ENCODE peak calls at places on chromosomes 7 and 10, in nine cellular contexts. D, S, Y, K, C, O, M, A and Q are unnamed samples. For H3K9me3, the result is how much of the 10 kb centered on the place peaks cover.

GRCh38 chr7:116534790-116535189 is 10.0 kb downstream of the CAV1 start:
- DNase-seq in D (no peak), S (no peak), Y (no peak), K (no peak), C (no peak), O (no peak), M (no peak), A (peak), Q (no peak)

GRCh38 chr10:122546242-122546641 is 14.3 kb upstream of the DMBT1 start:
- DNase-seq in D (no peak), S (no peak), Y (no peak), K (no peak), C (no peak), O (no peak), M (no peak), A (no peak), Q (no peak)

GRCh38 chr10:124065382-124066155 is 27.8 kb downstream of the CHST15 start:
- DNase-seq in D (no peak), S (peak), Y (peak), K (no peak), C (no peak), O (no peak), M (no peak), A (no peak), Q (no peak)

GRCh38 chr10:84903320-84903719 is 574.9 kb downstream of the CCSER2 start:
- DNase-seq in D (no peak), S (no peak), Y (no peak), K (no peak), C (no peak), O (no peak), M (no peak), A (no peak), Q (no peak)

GRCh38 chr7:105769951-105770628 is 106.3 kb downstream of the ATXN7L1 start:
- DNase-seq in D (peak), S (no peak), Y (peak), K (no peak), C (no peak), O (peak), M (no peak), A (peak), Q (no peak)

GRCh38 chr7:81499262-81500116 is 270.4 kb downstream of the HGF start:
- DNase-seq in D (peak), S (no peak), Y (peak), K (no peak), C (no peak), O (peak), M (no peak), A (peak), Q (no peak)

GRCh38 chr10:53123311-53123710 is 350.7 kb upstream of the MBL2 start:
- DNase-seq in D (no peak), S (no peak), Y (peak), K (no peak), C (no peak), O (no peak), M (no peak), A (no peak), Q (no peak)

GRCh38 chr7:27678617-27679260 is 16.1 kb upstream of the HIBADH start:
- DNase-seq in D (no peak), S (no peak), Y (peak), K (no peak), C (no peak), O (no peak), M (no peak), A (peak), Q (no peak)

GRCh38 chr10:68211635-68212034 is 20.3 kb downstream of the ATOH7 start:
- DNase-seq in D (no peak), S (no peak), Y (no peak), K (no peak), C (no peak), O (peak), M (no peak), A (no peak), Q (no peak)

GRCh38 chr10:131149586-131149985 is 161.9 kb downstream of the TCERG1L start:
- DNase-seq in D (no peak), S (no peak), Y (no peak), K (no peak), C (no peak), O (no peak), M (no peak), A (no peak), Q (no peak)

GRCh38 chr10:1137499-1138163 is 81.4 kb downstream of the WDR37 start:
- DNase-seq in D (no peak), S (no peak), Y (no peak), K (no peak), C (no peak), O (no peak), M (no peak), A (no peak), Q (no peak)

GRCh38 chr10:49375611-49376010 is 20.3 kb downstream of the DRGX start:
- DNase-seq in D (no peak), S (no peak), Y (no peak), K (no peak), C (no peak), O (no peak), M (no peak), A (no peak), Q (no peak)

GRCh38 chr10:71888623-71889387 is 37.8 kb upstream of the PSAP start:
- DNase-seq in D (peak), S (peak), Y (peak), K (peak), C (peak), O (peak), M (peak), A (peak), Q (peak)

GRCh38 chr10:100749309-100750217 is 4.2 kb downstream of the PAX2 start:
- DNase-seq in D (no peak), S (no peak), Y (no peak), K (no peak), C (no peak), O (peak), M (no peak), A (no peak), Q (no peak)

GRCh38 chr7:123485187-123485586 is 49.2 kb downstream of the IQUB start:
- DNase-seq in D (no peak), S (no peak), Y (no peak), K (no peak), C (no peak), O (no peak), M (no peak), A (peak), Q (no peak)

GRCh38 chr10:26046073-26046684 is 112.2 kb downstream of the MYO3A start:
- DNase-seq in D (no peak), S (no peak), Y (no peak), K (no peak), C (no peak), O (no peak), M (no peak), A (no peak), Q (no peak)

GRCh38 chr7:22001345-22002004 is 55.8 kb upstream of the CDCA7L start:
- DNase-seq in D (peak), S (no peak), Y (peak), K (no peak), C (no peak), O (peak), M (no peak), A (peak), Q (no peak)

GRCh38 chr10:49359349-49360231 is 36.3 kb downstream of the DRGX start:
- DNase-seq in D (no peak), S (no peak), Y (peak), K (no peak), C (no peak), O (peak), M (no peak), A (peak), Q (no peak)

GRCh38 chr7:76302299-76303056 is at the start of gene HSPB1:
- DNase-seq in D (peak), S (peak), Y (peak), K (peak), C (peak), O (peak), M (peak), A (peak), Q (peak)

GRCh38 chr10:101060951-101061813 is 607 bp upstream of the KAZALD1 start:
- DNase-seq in D (peak), S (peak), Y (peak), K (peak), C (peak), O (peak), M (no peak), A (peak), Q (peak)

GRCh38 chr7:92722541-92722940 is 113.8 kb downstream of the CDK6 start:
- DNase-seq in D (no peak), S (no peak), Y (peak), K (no peak), C (no peak), O (no peak), M (no peak), A (peak), Q (no peak)

GRCh38 chr10:132446661-132447445 is 49.9 kb downstream of the PWWP2B start:
- DNase-seq in D (peak), S (no peak), Y (peak), K (no peak), C (peak), O (peak), M (peak), A (peak), Q (peak)

GRCh38 chr7:121385800-121386179 is 10.3 kb downstream of the FAM3C start:
- DNase-seq in D (no peak), S (no peak), Y (no peak), K (no peak), C (no peak), O (no peak), M (no peak), A (peak), Q (no peak)

GRCh38 chr10:128422221-128422620 is 296.0 kb upstream of the MKI67 start:
- DNase-seq in D (no peak), S (no peak), Y (no peak), K (no peak), C (no peak), O (no peak), M (no peak), A (no peak), Q (no peak)
- H3K9me3 ChIP-seq in D (under half), S (under half), Y (under half), K (under half), C (under half), O (under half), M (under half), A (under half), Q (under half)

DNA sequence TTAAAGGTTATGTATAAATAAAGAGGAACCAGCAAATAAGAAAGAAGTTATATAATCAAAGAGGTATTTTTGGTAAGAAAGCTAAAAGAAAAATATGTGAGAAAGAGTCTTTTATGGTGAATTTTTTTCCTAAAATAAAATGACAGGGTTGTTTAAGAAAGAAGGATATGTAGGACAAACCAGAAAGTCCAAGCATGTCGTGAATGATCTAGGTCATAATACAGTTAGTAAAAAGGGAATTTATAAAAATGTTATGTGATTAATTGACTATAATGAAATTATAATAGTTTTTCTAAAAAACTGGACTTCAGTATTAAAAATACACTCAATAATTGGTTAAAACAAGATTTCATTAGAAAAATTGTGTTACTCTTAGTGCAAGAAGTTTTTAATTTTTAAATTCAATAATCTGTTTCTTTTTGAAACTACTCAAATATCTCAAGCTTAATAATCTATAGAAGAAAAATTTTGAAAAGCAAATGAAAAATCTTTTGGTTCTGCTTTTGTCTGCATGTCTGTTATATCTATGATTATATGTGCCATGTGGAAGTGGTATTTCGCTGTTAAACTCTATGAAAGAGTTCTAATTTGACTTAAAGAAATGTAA is 23.3 kb downstream of the AVL9 start:
- DNase-seq in D (no peak), S (no peak), Y (peak), K (no peak), C (no peak), O (no peak), M (no peak), A (peak), Q (no peak)
- H3K9me3 ChIP-seq in D (under half), S (under half), Y (under half), K (under half), C (under half), O (under half), M (under half), A (under half), Q (under half)

GRCh38 chr10:133608855-133609254 is 17.7 kb downstream of the FRG2B start:
- DNase-seq in D (peak), S (no peak), Y (peak), K (no peak), C (no peak), O (peak), M (no peak), A (no peak), Q (no peak)
- H3K9me3 ChIP-seq in D (under half), S (under half), Y (under half), K (under half), C (under half), O (under half), M (under half), A (under half), Q (under half)

GRCh38 chr7:157910446-157910845 is 573.6 kb downstream of the DNAJB6 start:
- DNase-seq in D (no peak), S (no peak), Y (no peak), K (no peak), C (no peak), O (no peak), M (no peak), A (no peak), Q (no peak)

GRCh38 chr7:157907091-157907490 is 570.3 kb downstream of the DNAJB6 start:
- DNase-seq in D (no peak), S (no peak), Y (no peak), K (no peak), C (no peak), O (no peak), M (no peak), A (no peak), Q (no peak)

GRCh38 chr7:157906583-157906982 is 569.8 kb downstream of the DNAJB6 start:
- DNase-seq in D (no peak), S (no peak), Y (no peak), K (no peak), C (no peak), O (no peak), M (no peak), A (no peak), Q (no peak)

GRCh38 chr7:157909370-157909769 is 572.6 kb downstream of the DNAJB6 start:
- DNase-seq in D (no peak), S (no peak), Y (no peak), K (no peak), C (no peak), O (no peak), M (no peak), A (no peak), Q (no peak)

GRCh38 chr7:157907998-157908782 is 571.4 kb downstream of the DNAJB6 start:
- DNase-seq in D (no peak), S (no peak), Y (no peak), K (no peak), C (no peak), O (no peak), M (no peak), A (no peak), Q (no peak)
- H3K9me3 ChIP-seq in D (under half), S (under half), Y (under half), K (under half), C (under half), O (under half), M (under half), A (under half), Q (under half)